ENCODE peak calls at places on chromosomes 12 and 14, in four cellular contexts. X is heart left ventricle, M is AG04450, D is SHP77. I is an unnamed sample.
A peak's percentile ranks its signal among the peaks of the same experiment; 100 is the strongest.

GRCh38 chr12:127583041-127583440 is 683.9 kb upstream of the TMEM132C start:
- DNase-seq in M (no peak), D (no peak), X (no peak), I (no peak)

GRCh38 chr12:49227701-49228100 is 37.2 kb upstream of the TUBA1C start:
- DNase-seq in X (no peak), M (no peak), D (no peak), I (no peak)

GRCh38 chr12:57614178-57614947 is 3.1 kb downstream of the ARHGEF25 start:
- DNase-seq in D (no peak), X (peak; percentile 67), M (no peak), I (no peak)

GRCh38 chr12:108629824-108630476 is 3.7 kb downstream of the SELPLG start:
- DNase-seq in D (peak; percentile 23), M (no peak), X (no peak), I (peak; percentile 40)

GRCh38 chr12:13853471-13853870 is 127.9 kb downstream of the GRIN2B start:
- DNase-seq in X (no peak), D (no peak), M (no peak), I (no peak)

GRCh38 chr12:58750484-58750883 is 169.8 kb downstream of the LRIG3 start:
- DNase-seq in D (no peak), X (no peak), M (peak; percentile 87), I (peak; percentile 96)

GRCh38 chr14:21437063-21437901 is 18.6 kb downstream of the CHD8 start:
- DNase-seq in X (peak; percentile 99), D (peak; percentile 99), M (peak; percentile 99), I (peak; percentile 98)

GRCh38 chr12:59472273-59472672 is 123.6 kb upstream of the SLC16A7 start:
- DNase-seq in X (no peak), D (no peak), M (no peak), I (no peak)

GRCh38 chr12:96208346-96208745 is 14.2 kb downstream of the ELK3 start:
- DNase-seq in D (no peak), M (no peak), X (no peak), I (peak; percentile 79)

GRCh38 chr14:28299227-28299626 is 467.4 kb upstream of the FOXG1 start:
- DNase-seq in D (no peak), M (no peak), X (no peak), I (no peak)

GRCh38 chr12:7130537-7130790 is 293 bp downstream of the CLSTN3 start:
- DNase-seq in D (no peak), X (no peak), M (no peak), I (no peak)

GRCh38 chr14:87824261-87824660 is 168.7 kb downstream of the GALC start:
- DNase-seq in D (no peak), M (no peak), X (no peak), I (no peak)

GRCh38 chr14:35213869-35214387 is 78.3 kb upstream of the PSMA6 start:
- DNase-seq in M (no peak), X (no peak), D (no peak), I (no peak)

GRCh38 chr14:24058260-24058950 is 6.6 kb downstream of the CARMIL3 start:
- DNase-seq in M (peak; percentile 59), X (no peak), D (peak; percentile 37), I (no peak)

I was measured in skeletal muscle cell.